ENCODE peak calls at places on chromosomes 16 and 17, in seven cellular contexts. C is cardiac muscle cell, T is GM20000, R is GM13977, X is transverse colon, K is fibroblast of pulmonary artery, O is heart right ventricle. Y is an unnamed sample.

GRCh38 chr17:48283390-48283789 is 146.6 kb downstream of the SKAP1 start:
- DNase-seq in C (no peak), T (no peak), R (no peak), X (no peak), K (no peak), O (no peak), Y (no peak)

GRCh38 chr16:14559809-14560227 is 70.2 kb downstream of the PARN start:
- DNase-seq in C (peak), T (no peak), R (no peak), X (peak), K (peak), O (no peak), Y (no peak)

GRCh38 chr16:51056331-51056730 is 94.7 kb downstream of the SALL1 start:
- DNase-seq in C (no peak), T (no peak), R (no peak), X (no peak), K (no peak), O (no peak), Y (no peak)

GRCh38 chr17:3848229-3848628 is 2.2 kb upstream of the NCBP3 start:
- DNase-seq in C (no peak), T (no peak), R (no peak), X (no peak), K (no peak), O (no peak), Y (no peak)

GRCh38 chr17:17416400-17417360 is 60.1 kb upstream of the MED9 start:
- DNase-seq in C (peak), T (no peak), R (no peak), X (no peak), K (peak), O (peak), Y (no peak)

GRCh38 chr16:67537270-67537635 is 8.6 kb downstream of the RIPOR1 start:
- DNase-seq in C (peak), T (peak), R (peak), X (peak), K (peak), O (peak), Y (no peak)

GRCh38 chr17:79628861-79629547 is 18.2 kb upstream of the RBFOX3 start:
- DNase-seq in C (no peak), T (peak), R (no peak), X (no peak), K (no peak), O (no peak), Y (peak)

GRCh38 chr16:72508196-72508595 is 336.2 kb upstream of the PMFBP1 start:
- DNase-seq in C (no peak), T (no peak), R (no peak), X (no peak), K (peak), O (no peak), Y (no peak)

GRCh38 chr17:76740329-76741118 is 2.6 kb downstream of the MFSD11 start:
- DNase-seq in C (peak), T (no peak), R (no peak), X (no peak), K (peak), O (peak), Y (no peak)

GRCh38 chr17:79542718-79543117 is 68.1 kb downstream of the RBFOX3 start:
- DNase-seq in C (no peak), T (no peak), R (no peak), X (no peak), K (no peak), O (no peak), Y (no peak)

GRCh38 chr17:45019177-45019711 is 32.2 kb downstream of the DCAKD start:
- DNase-seq in C (peak), T (peak), R (peak), X (peak), K (peak), O (peak), Y (peak)
- TF ChIP-seq CTCF in C (peak), T (peak), R (peak), X (peak), K (no peak), O (peak), Y (peak)

DNA sequence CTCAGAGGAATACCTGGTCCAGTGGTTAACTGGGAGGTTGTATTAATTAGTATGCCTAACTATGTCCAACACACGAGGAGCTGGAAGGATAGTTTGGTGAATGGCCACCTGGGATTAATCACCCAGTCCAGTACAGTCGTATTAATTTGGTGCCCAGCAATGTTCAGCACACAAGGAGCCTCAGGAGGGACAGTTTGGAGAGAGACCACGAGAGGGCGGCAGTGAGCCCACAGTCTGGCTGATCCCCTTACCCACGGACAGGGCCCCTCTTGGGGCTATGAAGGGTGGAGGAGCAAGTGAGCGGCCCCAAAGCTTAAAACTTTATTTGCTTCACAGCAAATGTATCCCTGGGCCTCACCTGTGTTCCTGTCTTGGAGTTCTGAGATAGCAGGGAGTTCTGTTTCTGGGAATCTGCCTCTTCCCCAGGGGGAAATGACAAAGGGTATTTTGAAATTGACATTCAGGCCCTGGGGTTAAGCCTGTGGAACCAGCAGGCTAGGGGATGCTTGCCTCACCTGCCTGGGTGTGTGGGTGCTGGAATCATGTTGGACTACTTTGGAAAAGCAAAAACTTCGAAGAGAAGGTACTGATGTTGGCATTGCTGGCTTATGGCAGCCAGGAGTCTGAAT is 227.4 kb upstream of the ASIC2 start:
- DNase-seq in C (peak), T (peak), R (peak), X (peak), K (peak), O (peak), Y (peak)
- TF ChIP-seq CTCF in C (peak), T (peak), R (peak), X (peak), K (peak), O (peak), Y (peak)

GRCh38 chr16:80931985-80932720 is 74.5 kb downstream of the CMC2 start:
- DNase-seq in C (peak), T (peak), R (peak), X (peak), K (peak), O (peak), Y (peak)
- TF ChIP-seq CTCF in C (no peak), T (no peak), R (no peak), X (no peak), K (no peak), O (no peak), Y (no peak)

GRCh38 chr17:74842146-74842598 is 17.5 kb downstream of the GRIN2C start:
- DNase-seq in C (peak), T (no peak), R (no peak), X (no peak), K (no peak), O (no peak), Y (no peak)
- TF ChIP-seq CTCF in C (no peak), T (no peak), R (no peak), X (no peak), K (no peak), O (no peak), Y (no peak)

GRCh38 chr16:69466547-69466946 is 42.1 kb downstream of the CYB5B start:
- DNase-seq in C (no peak), T (no peak), R (no peak), X (no peak), K (no peak), O (no peak), Y (no peak)

GRCh38 chr16:69467531-69468204 is 43.2 kb downstream of the CYB5B start:
- DNase-seq in C (no peak), T (no peak), R (no peak), X (no peak), K (no peak), O (no peak), Y (no peak)

GRCh38 chr16:69463876-69464275 is 39.5 kb downstream of the CYB5B start:
- DNase-seq in C (no peak), T (no peak), R (no peak), X (no peak), K (no peak), O (no peak), Y (no peak)

GRCh38 chr16:69465881-69466280 is 41.5 kb downstream of the CYB5B start:
- DNase-seq in C (no peak), T (no peak), R (no peak), X (no peak), K (no peak), O (no peak), Y (no peak)

DNA sequence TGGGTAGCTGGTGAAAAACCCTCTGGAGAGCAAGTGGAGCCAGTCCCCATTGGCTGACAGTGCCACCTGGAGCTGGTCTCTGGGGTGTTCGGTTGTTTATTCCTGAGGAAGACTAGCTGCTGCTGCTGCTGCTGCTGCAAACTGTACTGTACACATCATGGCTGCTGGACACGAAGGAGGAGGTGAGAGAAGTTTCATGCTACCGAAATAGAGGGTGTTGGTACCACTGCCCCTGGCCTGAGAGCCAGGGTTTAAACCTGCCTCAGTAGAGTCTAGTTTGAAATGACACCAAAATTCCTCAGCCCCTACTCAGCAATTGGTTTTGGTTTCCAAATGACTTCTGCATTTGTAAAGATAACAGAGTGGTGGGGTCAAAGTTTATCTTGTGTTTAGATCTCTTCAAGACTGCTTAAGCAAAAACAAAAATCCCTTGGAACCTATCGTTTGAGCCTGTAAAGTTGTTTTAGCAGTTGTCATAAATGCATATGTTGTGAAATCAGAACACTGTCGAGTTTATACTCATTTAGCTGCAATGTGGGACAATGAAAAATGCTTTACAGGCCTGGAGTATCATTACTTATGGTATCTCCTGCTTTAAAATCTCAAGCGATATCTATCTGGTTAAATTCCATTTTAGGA is 40.8 kb downstream of the CYB5B start:
- DNase-seq in C (no peak), T (peak), R (no peak), X (peak), K (no peak), O (no peak), Y (no peak)
- TF ChIP-seq CTCF in C (no peak), T (no peak), R (no peak), X (no peak), K (no peak), O (no peak), Y (no peak)

GRCh38 chr16:24497405-24497804 is 42.0 kb upstream of the RBBP6 start:
- DNase-seq in C (peak), T (no peak), R (no peak), X (no peak), K (peak), O (no peak), Y (no peak)

GRCh38 chr16:24504467-24505345 is 34.7 kb upstream of the RBBP6 start:
- DNase-seq in C (peak), T (peak), R (peak), X (peak), K (peak), O (peak), Y (peak)

GRCh38 chr16:24493859-24494258 is 45.5 kb upstream of the RBBP6 start:
- DNase-seq in C (no peak), T (no peak), R (no peak), X (no peak), K (no peak), O (no peak), Y (no peak)

GRCh38 chr16:24499193-24499814 is 40.1 kb upstream of the RBBP6 start:
- DNase-seq in C (peak), T (peak), R (peak), X (peak), K (peak), O (no peak), Y (peak)
- TF ChIP-seq CTCF in C (peak), T (peak), R (peak), X (peak), K (peak), O (no peak), Y (peak)

DNA sequence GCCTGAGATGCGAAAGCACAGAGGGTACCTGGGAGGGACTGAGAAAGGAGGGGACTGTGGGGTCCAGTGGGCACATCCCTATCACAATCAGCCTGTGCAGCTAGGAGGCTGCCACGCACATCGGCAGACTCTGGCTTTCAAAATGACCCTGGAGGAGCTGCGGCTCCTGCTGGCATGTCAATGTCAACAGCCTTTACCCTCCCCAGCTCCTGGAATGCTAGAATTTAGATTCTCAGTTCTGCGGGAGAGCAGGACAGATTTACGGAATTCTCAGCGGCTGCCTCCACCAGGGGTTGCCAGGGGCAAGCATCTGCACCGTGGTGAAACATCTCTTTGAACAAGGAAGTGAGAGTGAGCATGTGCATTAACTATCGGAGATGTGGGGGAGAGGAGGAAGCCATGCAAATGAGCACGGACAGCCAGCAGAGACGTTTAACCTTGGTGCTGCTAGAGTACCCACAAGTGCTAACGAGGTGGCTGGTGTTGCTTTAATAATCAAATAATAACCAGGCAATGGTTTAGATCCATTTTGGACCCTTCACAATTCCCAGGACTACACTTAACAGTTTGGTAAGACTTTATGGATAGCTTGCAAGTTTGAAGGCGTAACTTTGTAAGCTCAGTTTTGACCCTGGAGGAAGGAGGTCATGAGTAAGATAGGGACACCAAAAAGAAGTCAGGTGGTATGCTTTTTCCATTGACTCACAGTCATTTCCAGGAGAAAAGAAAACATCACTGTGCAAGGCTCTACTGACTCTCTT is 54.1 kb downstream of the XYLT1 start:
- DNase-seq in C (peak), T (peak), R (peak), X (peak), K (peak), O (no peak), Y (no peak)
- TF ChIP-seq CTCF in C (peak), T (peak), R (peak), X (no peak), K (no peak), O (no peak), Y (peak)

Y was measured in progenitor cell of endocrine pancreas.